ENCODE peak calls at places on chromosome 11, in six cellular contexts. Y, R, V, F, I and N are unnamed samples.

GRCh38 chr11:119372260-119373058 is 9.0 kb downstream of the USP2 start:
- DNase-seq in Y (no peak), V (no peak), I (no peak), F (no peak), R (no peak), N (no peak)

GRCh38 chr11:128532016-128532570 is 55.3 kb downstream of the ETS1 start:
- DNase-seq in F (no peak), I (no peak), R (peak; percentile 81), V (peak; percentile 81), Y (no peak), N (no peak)

GRCh38 chr11:117851852-117852251 is 24.6 kb downstream of the FXYD6 start:
- DNase-seq in F (no peak), V (peak; percentile 56), I (no peak), Y (no peak), R (no peak), N (no peak)

GRCh38 chr11:48165426-48165825 is 51.2 kb upstream of the OR4B1 start:
- DNase-seq in Y (no peak), I (no peak), R (no peak), F (no peak), V (no peak), N (no peak)

GRCh38 chr11:134001596-134001995 is 44.8 kb upstream of the IGSF9B start:
- DNase-seq in R (no peak), I (no peak), V (no peak), Y (no peak), F (no peak), N (no peak)

GRCh38 chr11:91081440-91082088 is 858.7 kb upstream of the CHORDC1 start:
- DNase-seq in Y (peak; percentile 6), V (no peak), I (peak; percentile 24), F (no peak), R (peak; percentile 41), N (peak; percentile 13)

GRCh38 chr11:11519184-11519583 is 102.6 kb downstream of the GALNT18 start:
- DNase-seq in Y (no peak), F (peak; percentile 35), V (no peak), I (no peak), R (no peak), N (no peak)

GRCh38 chr11:114606003-114606801 is 10.6 kb upstream of the NXPE4 start:
- DNase-seq in V (no peak), R (no peak), Y (no peak), I (no peak), F (no peak), N (no peak)

GRCh38 chr11:24386551-24387404 is 110.1 kb upstream of the LUZP2 start:
- DNase-seq in I (peak; percentile 56), F (peak; percentile 83), R (no peak), Y (no peak), V (no peak), N (peak; percentile 39)

GRCh38 chr11:133503776-133504175 is 28.5 kb downstream of the OPCML start:
- DNase-seq in I (no peak), V (no peak), F (no peak), R (no peak), Y (no peak), N (no peak)

GRCh38 chr11:4025248-4025956 is 69.2 kb upstream of the RRM1 start:
- DNase-seq in Y (no peak), R (no peak), F (no peak), V (no peak), I (no peak), N (no peak)

GRCh38 chr11:134272381-134273316 is 3.5 kb upstream of the GLB1L3 start:
- DNase-seq in R (no peak), I (peak; percentile 56), Y (no peak), F (peak; percentile 91), V (no peak), N (peak; percentile 83)

GRCh38 chr11:44852159-44852707 is 98.5 kb downstream of the TP53I11 start:
- DNase-seq in Y (no peak), I (no peak), R (no peak), F (no peak), V (no peak), N (no peak)

GRCh38 chr11:44851496-44851895 is 99.2 kb downstream of the TP53I11 start:
- DNase-seq in R (no peak), Y (no peak), V (no peak), I (no peak), F (no peak), N (no peak)

GRCh38 chr11:44854146-44854545 is 96.5 kb downstream of the TP53I11 start:
- DNase-seq in I (no peak), V (no peak), F (no peak), Y (no peak), R (no peak), N (no peak)

GRCh38 chr11:44853674-44854073 is 97.0 kb downstream of the TP53I11 start:
- DNase-seq in R (no peak), Y (no peak), V (no peak), I (no peak), F (no peak), N (no peak)

GRCh38 chr11:44852952-44853351 is 97.7 kb downstream of the TP53I11 start:
- DNase-seq in I (no peak), F (no peak), R (no peak), Y (no peak), V (no peak), N (no peak)
- H3K27me3 ChIP-seq in I (no peaks in the 10 kb centered on the region), F (no peaks in the 10 kb centered on the region), R (no peaks in the 10 kb centered on the region), Y (no peaks in the 10 kb centered on the region), V (no peaks in the 10 kb centered on the region), N (no peaks in the 10 kb centered on the region)

GRCh38 chr11:124747406-124748099 is 4.5 kb downstream of the VSIG2 start:
- DNase-seq in R (no peak), F (no peak), Y (no peak), V (no peak), I (no peak), N (no peak)
- H3K27me3 ChIP-seq in R (no peaks in the 10 kb centered on the region), F (peaks cover 99% of the 10 kb centered on the region), Y (peaks cover 86% of the 10 kb centered on the region), V (no peaks in the 10 kb centered on the region), I (peaks cover 100% of the 10 kb centered on the region), N (peaks cover 93% of the 10 kb centered on the region)

DNA sequence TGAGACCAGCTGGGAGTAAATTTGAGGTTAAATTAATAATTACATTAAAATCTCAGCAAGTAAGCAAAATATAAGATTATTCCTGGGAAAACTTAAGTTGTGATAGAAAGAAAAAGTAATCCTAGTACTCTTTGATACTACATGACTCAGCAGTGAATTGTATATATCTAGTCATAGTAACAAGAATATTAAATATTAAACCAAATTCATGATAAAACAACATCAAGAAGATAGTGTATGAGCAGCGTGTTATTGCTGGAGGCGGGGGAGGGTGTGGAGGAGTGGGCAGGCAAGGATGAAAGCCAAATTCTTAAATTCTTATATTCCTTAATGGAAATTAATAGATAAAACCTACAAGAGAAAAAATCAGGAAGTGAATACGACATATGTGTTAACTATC is 95.2 kb downstream of the WT1 start:
- DNase-seq in V (no peak), R (no peak), F (no peak), Y (no peak), I (no peak), N (no peak)
- H3K27me3 ChIP-seq in V (no peaks in the 10 kb centered on the region), R (no peaks in the 10 kb centered on the region), F (peaks cover 7% of the 10 kb centered on the region), Y (peaks cover 9% of the 10 kb centered on the region), I (peaks cover under 1% of the 10 kb centered on the region), N (peaks cover 3% of the 10 kb centered on the region)

DNA sequence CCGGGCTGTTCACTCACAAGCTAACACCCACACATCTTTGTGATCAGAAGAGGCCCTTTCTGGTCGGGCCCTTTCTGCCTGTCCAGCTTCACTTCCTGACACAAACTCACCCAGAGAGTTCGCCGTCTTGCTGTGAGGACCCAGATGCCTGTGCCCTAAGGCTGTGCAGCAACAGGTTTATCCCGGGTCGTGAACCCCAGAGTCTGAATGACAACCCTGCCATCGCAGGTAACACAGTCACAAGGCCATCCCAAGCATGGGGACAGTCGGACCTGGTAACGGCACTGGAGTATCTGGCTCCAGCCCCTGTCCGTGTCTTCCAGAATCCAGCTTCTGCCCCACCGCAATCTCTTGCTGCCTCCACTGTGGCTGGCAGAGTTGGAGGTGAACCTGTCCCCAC is 235.1 kb downstream of the BUD13 start:
- DNase-seq in Y (no peak), F (no peak), V (peak; percentile 11), I (no peak), R (no peak), N (no peak)
- H3K27me3 ChIP-seq in Y (peaks cover 26% of the 10 kb centered on the region), F (no peaks in the 10 kb centered on the region), V (no peaks in the 10 kb centered on the region), I (no peaks in the 10 kb centered on the region), R (no peaks in the 10 kb centered on the region), N (peaks cover 47% of the 10 kb centered on the region)

DNA sequence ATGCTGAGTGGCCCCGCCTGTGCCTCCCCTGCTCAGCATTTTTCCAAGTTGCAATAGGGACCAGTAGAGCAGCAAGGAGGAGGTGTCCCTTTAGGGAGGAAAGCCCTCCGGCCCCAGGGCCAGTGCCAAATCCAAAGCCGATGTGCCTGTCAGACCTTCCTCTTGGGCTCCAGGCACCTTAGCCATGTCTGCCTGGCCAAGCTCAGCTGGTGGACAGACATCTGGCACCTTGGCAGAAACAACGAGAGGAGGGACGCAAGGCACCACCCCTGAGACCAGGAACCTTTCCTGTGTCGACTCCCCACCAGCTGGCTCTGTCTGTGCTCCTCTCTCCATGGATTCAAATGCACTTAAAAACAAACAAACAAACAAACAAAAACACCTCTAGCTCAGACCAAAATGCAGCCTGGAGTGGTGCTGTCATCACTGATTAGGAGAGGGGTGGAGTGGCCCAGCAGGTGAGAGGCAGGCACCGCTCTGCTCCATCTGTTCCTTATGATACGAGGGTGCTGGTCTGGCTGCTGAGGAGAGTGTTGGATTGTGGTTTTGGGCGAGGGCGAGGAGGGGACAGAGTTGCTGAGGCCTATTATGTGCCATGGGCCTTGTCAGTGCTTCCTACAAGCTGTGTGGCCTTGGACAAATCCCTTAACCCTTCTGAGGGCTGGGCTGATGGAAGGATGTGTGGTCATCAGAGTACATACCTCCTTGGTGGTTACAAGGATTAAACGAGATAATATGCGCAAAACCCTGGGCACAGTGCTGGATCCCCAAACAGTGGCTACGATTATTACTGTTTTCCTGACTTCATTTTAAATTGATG is 46.2 kb downstream of the TP53I11 start:
- DNase-seq in V (no peak), I (no peak), R (no peak), Y (no peak), F (no peak), N (no peak)
- H3K27me3 ChIP-seq in V (no peaks in the 10 kb centered on the region), I (no peaks in the 10 kb centered on the region), R (no peaks in the 10 kb centered on the region), Y (no peaks in the 10 kb centered on the region), F (no peaks in the 10 kb centered on the region), N (no peaks in the 10 kb centered on the region)